ENCODE peak calls at places on chromosomes 11 and 22, in ten cellular contexts. Q is NB4; B is astrocyte; T is mucosa of descending colon; Z is CD8-positive, alpha-beta T cell; S is AG04450; N is dorsolateral prefrontal cortex; Y is ovary; I is neural progenitor cell; E is PC-3. M is an unnamed sample.

GRCh38 chr22:29994941-29995340 is 85.3 kb upstream of the HORMAD2 start:
- DNase-seq in Q (no peak), I (no peak), B (peak), Y (no peak), N (no peak), T (no peak), S (no peak), E (peak), Z (no peak), M (peak)

GRCh38 chr11:114133548-114134329 is 74.2 kb downstream of the ZBTB16 start:
- DNase-seq in Q (no peak), Z (no peak), I (no peak), Y (no peak), N (no peak), E (no peak), B (no peak), S (no peak), T (no peak), M (peak)

GRCh38 chr22:22939537-22940368 is 52.1 kb downstream of the IGLL5 start:
- DNase-seq in Q (no peak), S (no peak), Y (peak), E (no peak), T (no peak), N (no peak), I (no peak), B (no peak), Z (no peak), M (no peak)

GRCh38 chr11:4677948-4678347 is 19.7 kb downstream of the OR51E2 start:
- DNase-seq in Q (no peak), E (no peak), Y (no peak), N (no peak), S (no peak), B (no peak), I (no peak), T (no peak), Z (no peak), M (no peak)

GRCh38 chr11:88515002-88515401 is 177.5 kb upstream of the CTSC start:
- DNase-seq in B (no peak), Z (no peak), I (no peak), Y (no peak), T (no peak), S (no peak), E (peak), N (no peak), Q (no peak), M (no peak)

GRCh38 chr11:120068114-120068573 is 69.8 kb downstream of the TRIM29 start:
- DNase-seq in E (peak), N (no peak), Y (no peak), T (no peak), B (peak), Q (peak), Z (no peak), I (no peak), S (peak), M (no peak)

GRCh38 chr11:35664977-35665441 is 2.4 kb downstream of the TRIM44 start:
- DNase-seq in Q (peak), Z (no peak), I (no peak), N (no peak), B (no peak), T (no peak), Y (no peak), S (no peak), E (peak), M (peak)

GRCh38 chr11:73468590-73469161 is 92.5 kb downstream of the RELT start:
- DNase-seq in Q (no peak), E (no peak), B (no peak), Y (no peak), S (no peak), Z (no peak), T (no peak), N (no peak), I (no peak), M (no peak)

GRCh38 chr11:5700422-5701064 is 11.0 kb downstream of the TRIM22 start:
- DNase-seq in Y (no peak), I (no peak), N (no peak), Z (no peak), E (no peak), Q (peak), B (no peak), S (no peak), T (no peak), M (no peak)

GRCh38 chr22:36151006-36151595 is 9.5 kb downstream of the APOL3 start:
- DNase-seq in Q (no peak), Y (no peak), S (no peak), I (no peak), N (no peak), Z (no peak), T (no peak), E (no peak), B (no peak), M (peak)

GRCh38 chr22:31046591-31047226 is 34.4 kb upstream of the SMTN start:
- DNase-seq in B (no peak), Z (no peak), E (no peak), Y (peak), T (no peak), I (no peak), S (no peak), N (no peak), Q (peak), M (no peak)

GRCh38 chr11:11822946-11823345 is 18.8 kb upstream of the USP47 start:
- DNase-seq in S (no peak), Y (no peak), B (no peak), Z (no peak), E (no peak), T (no peak), I (no peak), N (no peak), Q (no peak), M (no peak)
- H3K4me3 ChIP-seq in S (no peak), Y (no peak), B (no peak), Z (no peak), E (no peak), T (no peak), I (no peak), N (no peak), Q (no peak), M (no peak)

DNA sequence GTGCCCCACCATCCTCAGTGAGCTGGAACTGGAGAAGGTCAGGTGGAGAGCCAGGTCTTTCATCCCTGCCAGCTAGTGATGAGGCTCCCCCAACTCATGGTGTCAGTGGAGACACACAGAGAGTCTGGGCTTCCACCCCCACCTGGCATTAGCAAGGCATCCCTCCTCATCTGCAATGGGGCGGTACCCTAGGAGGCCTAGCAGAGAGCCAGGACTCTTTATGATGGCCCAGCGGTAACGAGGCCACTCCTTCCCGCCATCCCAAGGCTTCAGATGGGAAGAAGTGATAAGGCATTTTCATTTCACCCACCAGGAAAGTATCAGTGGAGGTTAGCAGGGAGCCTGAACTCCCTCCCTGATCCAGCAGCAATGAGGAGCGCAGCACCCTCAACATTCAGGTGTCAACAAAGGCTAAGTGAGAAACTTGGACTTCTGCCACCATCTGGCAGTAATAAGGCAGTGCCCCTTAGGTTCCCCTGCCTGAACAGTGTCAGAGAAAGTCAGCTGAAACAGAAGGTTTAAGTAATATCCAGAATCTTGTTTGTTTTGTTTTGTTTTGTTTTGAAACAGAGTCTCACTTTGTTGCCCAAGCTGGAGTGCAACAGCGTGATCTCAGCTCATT is 40.5 kb upstream of the FBLN1 start:
- DNase-seq in Y (no peak), S (no peak), T (no peak), Q (peak), I (no peak), B (no peak), Z (no peak), E (no peak), N (no peak), M (no peak)
- TF ChIP-seq CTCF in Y (no peak), S (no peak), T (no peak), Q (peak), I (peak), B (no peak), Z (no peak), E (no peak), N (no peak), M (no peak)

DNA sequence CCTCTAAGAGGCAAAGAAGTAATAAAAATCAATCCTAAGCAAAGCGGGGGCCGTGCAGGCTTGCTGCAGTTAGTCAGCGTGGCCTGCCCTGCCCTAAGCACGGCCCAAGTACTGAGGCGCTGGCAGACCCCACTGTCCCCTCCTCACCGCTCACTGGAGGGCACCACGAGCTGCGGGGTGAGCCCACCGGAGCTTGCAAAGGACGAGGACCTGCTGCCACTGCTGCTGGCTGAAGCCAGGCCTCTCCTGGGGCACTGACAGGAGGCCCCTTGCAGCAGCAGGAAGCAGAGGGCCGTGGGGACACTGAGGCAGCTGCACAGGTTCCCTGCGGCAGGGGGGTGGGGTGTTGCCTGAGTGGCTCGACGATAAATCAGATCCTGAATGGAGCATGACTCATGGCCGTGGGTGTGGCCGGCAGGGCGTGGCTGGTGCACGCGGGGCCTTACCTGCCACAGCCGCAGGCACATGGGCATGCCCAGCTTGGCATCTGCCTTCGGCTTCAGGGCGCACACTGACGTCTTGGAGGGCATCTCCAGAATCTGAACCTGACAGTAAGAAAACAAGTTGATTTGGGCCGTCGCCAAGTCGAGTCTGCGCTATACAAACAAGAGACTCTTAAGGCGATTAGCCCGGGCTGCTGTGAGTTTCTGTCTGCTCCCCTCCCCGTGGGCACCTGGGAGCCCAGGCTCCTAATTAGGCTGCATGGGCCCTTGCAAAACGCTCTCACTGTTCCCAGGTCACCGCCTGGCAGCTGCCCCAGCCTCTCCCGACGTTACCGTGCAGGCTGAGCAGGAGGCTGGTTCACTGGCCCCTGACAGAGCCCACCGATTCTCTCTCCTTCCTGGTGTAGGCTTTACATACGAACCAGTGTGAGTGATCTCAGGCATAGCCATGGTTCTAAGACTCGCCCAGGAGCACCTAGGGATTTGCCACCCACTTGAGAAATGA is 45.9 kb downstream of the TBX1 start:
- DNase-seq in B (peak), E (peak), Q (no peak), Z (no peak), I (no peak), T (peak), S (no peak), Y (peak), N (no peak), M (peak)
- H3K4me3 ChIP-seq in B (no peak), E (peak), Q (no peak), Z (no peak), I (no peak), T (no peak), S (no peak), Y (no peak), N (no peak), M (no peak)

GRCh38 chr11:129230006-129230405 is 37.9 kb upstream of the ARHGAP32 start:
- DNase-seq in N (no peak), T (no peak), E (peak), Z (no peak), B (no peak), Q (peak), I (no peak), Y (no peak), S (no peak), M (peak)
- TF ChIP-seq CTCF in N (peak), T (no peak), E (peak), Z (no peak), B (no peak), Q (no peak), I (no peak), Y (no peak), S (no peak), M (no peak)

GRCh38 chr22:50468626-50469025 is 6.2 kb downstream of the SBF1 start:
- DNase-seq in T (no peak), I (no peak), Z (no peak), N (no peak), E (no peak), S (no peak), Y (no peak), Q (no peak), B (no peak), M (no peak)

GRCh38 chr22:50467773-50468440 is 6.9 kb downstream of the SBF1 start:
- DNase-seq in S (no peak), T (no peak), N (no peak), I (no peak), Q (no peak), Z (no peak), Y (no peak), B (no peak), E (no peak), M (no peak)

GRCh38 chr22:50470491-50470890 is 4.3 kb downstream of the SBF1 start:
- DNase-seq in Z (no peak), S (no peak), T (peak), B (no peak), E (no peak), I (no peak), N (no peak), Q (peak), Y (no peak), M (no peak)

GRCh38 chr22:50471197-50471847 is 3.5 kb downstream of the SBF1 start:
- DNase-seq in B (no peak), I (no peak), S (no peak), T (peak), Z (no peak), N (peak), Q (no peak), E (no peak), Y (no peak), M (no peak)

GRCh38 chr22:50469377-50470305 is 5.2 kb downstream of the SBF1 start:
- DNase-seq in B (peak), I (no peak), E (peak), S (no peak), Y (no peak), T (peak), N (no peak), Z (peak), Q (peak), M (no peak)
- H3K4me3 ChIP-seq in B (no peak), I (no peak), E (no peak), S (no peak), Y (no peak), T (no peak), N (no peak), Z (peak), Q (peak), M (no peak)

GRCh38 chr11:118045191-118045590 is 31.7 kb upstream of the TMPRSS4 start:
- DNase-seq in I (no peak), B (no peak), N (no peak), Q (no peak), Y (no peak), S (no peak), Z (no peak), E (no peak), T (no peak), M (no peak)

GRCh38 chr11:118048472-118049370 is 28.2 kb upstream of the TMPRSS4 start:
- DNase-seq in Z (no peak), B (no peak), Y (no peak), Q (no peak), T (no peak), S (no peak), E (no peak), N (no peak), I (no peak), M (no peak)

GRCh38 chr11:118047749-118048148 is 29.1 kb upstream of the TMPRSS4 start:
- DNase-seq in Q (no peak), I (no peak), Z (no peak), E (no peak), B (no peak), T (no peak), Y (no peak), S (no peak), N (no peak), M (no peak)

GRCh38 chr11:118046964-118047700 is 29.7 kb upstream of the TMPRSS4 start:
- DNase-seq in I (no peak), B (no peak), Z (no peak), T (no peak), Q (no peak), N (no peak), Y (no peak), E (no peak), S (no peak), M (no peak)

GRCh38 chr11:118046051-118046963 is 30.6 kb upstream of the TMPRSS4 start:
- DNase-seq in N (no peak), S (no peak), E (no peak), B (no peak), Z (peak), T (no peak), Y (no peak), I (no peak), Q (no peak), M (no peak)
- TF ChIP-seq CTCF in N (no peak), S (no peak), E (no peak), B (no peak), Z (no peak), T (no peak), Y (no peak), I (no peak), Q (no peak), M (no peak)

GRCh38 chr11:100340416-100341323 is 346.4 kb upstream of the ARHGAP42 start:
- DNase-seq in B (no peak), Q (no peak), N (no peak), I (no peak), S (no peak), Y (no peak), E (no peak), T (no peak), Z (no peak), M (no peak)
- H3K4me3 ChIP-seq in B (no peak), Q (no peak), N (no peak), I (no peak), S (no peak), Y (no peak), E (no peak), T (no peak), Z (no peak), M (no peak)

M was measured in fibroblast of the aortic adventitia.